ENCODE peak calls at places on chromosome 16, in seven cellular contexts. B, G, Z, V, J, E and X are unnamed samples.

GRCh38 chr16:56340864-56341365 is 84.4 kb downstream of the AMFR start:
- DNase-seq in E (no peak), V (no peak), B (no peak), J (no peak), G (no peak), Z (no peak), X (no peak)

GRCh38 chr16:68072038-68072695 is 13.0 kb upstream of the NFATC3 start:
- DNase-seq in B (no peak), J (peak; percentile 23), Z (no peak), E (no peak), G (peak; percentile 27), V (no peak), X (no peak)

GRCh38 chr16:16158082-16158658 is 65.1 kb downstream of the ABCC6 start:
- DNase-seq in B (no peak), E (no peak), V (no peak), G (no peak), Z (no peak), J (no peak), X (no peak)

GRCh38 chr16:59605706-59606105 is 871.6 kb upstream of the GOT2 start:
- DNase-seq in E (no peak), G (no peak), J (no peak), B (no peak), Z (no peak), V (no peak), X (no peak)

GRCh38 chr16:14649816-14650215 is 17.1 kb downstream of the BFAR start:
- DNase-seq in J (no peak), B (no peak), Z (no peak), E (no peak), V (no peak), G (no peak), X (no peak)

GRCh38 chr16:83005653-83006160 is 378.9 kb downstream of the CDH13 start:
- DNase-seq in V (no peak), Z (no peak), E (no peak), G (no peak), B (no peak), J (no peak), X (no peak)

GRCh38 chr16:57534881-57535658 is 1.3 kb downstream of the CCDC102A start:
- DNase-seq in G (peak; percentile 51), J (no peak), V (peak; percentile 41), B (no peak), Z (no peak), E (no peak), X (no peak)

GRCh38 chr16:22139008-22139407 is 23.3 kb upstream of the SDR42E2 start:
- DNase-seq in V (no peak), Z (no peak), E (no peak), B (no peak), G (no peak), J (no peak), X (no peak)

GRCh38 chr16:78813917-78814316 is 714.5 kb downstream of the WWOX start:
- DNase-seq in Z (no peak), V (no peak), E (no peak), G (no peak), B (no peak), J (no peak), X (no peak)

GRCh38 chr16:85422374-85423185 is 190.5 kb upstream of the GSE1 start:
- DNase-seq in B (no peak), E (no peak), J (peak; percentile 81), V (no peak), G (peak; percentile 64), Z (peak; percentile 92), X (peak; percentile 85)

GRCh38 chr16:59527206-59527997 is 793.3 kb upstream of the GOT2 start:
- DNase-seq in E (no peak), G (no peak), Z (no peak), B (no peak), V (no peak), J (no peak), X (peak; percentile 9)

GRCh38 chr16:6571044-6571443 is 761.6 kb upstream of the RBFOX1 start:
- DNase-seq in V (no peak), E (no peak), J (no peak), Z (no peak), G (peak; percentile 55), B (no peak), X (no peak)

GRCh38 chr16:48101069-48101674 is 54.6 kb downstream of the ABCC12 start:
- DNase-seq in G (no peak), E (peak; percentile 74), J (no peak), B (no peak), Z (no peak), V (no peak), X (no peak)

GRCh38 chr16:17858061-17858460 is 387.3 kb upstream of the XYLT1 start:
- DNase-seq in V (no peak), G (no peak), Z (no peak), B (no peak), E (no peak), J (no peak), X (no peak)

DNA sequence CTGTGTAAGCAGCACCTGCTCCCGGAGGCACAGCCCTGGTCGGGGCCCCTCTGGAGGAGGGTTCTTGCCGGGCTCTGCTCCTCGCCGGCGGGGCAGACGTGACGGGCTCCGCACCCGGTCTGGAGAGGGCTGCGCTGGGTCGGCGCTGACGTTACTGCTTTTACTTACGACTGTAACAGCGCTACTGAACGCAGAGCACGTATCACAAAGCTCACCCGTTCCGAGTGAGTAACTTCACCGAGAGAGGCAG is 1.3 kb upstream of the RAB40C start:
- DNase-seq in G (peak; percentile 71), Z (no peak), V (peak; percentile 58), J (peak; percentile 54), B (no peak), E (no peak), X (no peak)
- TF ChIP-seq JUND in G (no peak), Z (no peak), V (no peak), J (no peak), B (no peak), E (no peak), X (no peak)

DNA sequence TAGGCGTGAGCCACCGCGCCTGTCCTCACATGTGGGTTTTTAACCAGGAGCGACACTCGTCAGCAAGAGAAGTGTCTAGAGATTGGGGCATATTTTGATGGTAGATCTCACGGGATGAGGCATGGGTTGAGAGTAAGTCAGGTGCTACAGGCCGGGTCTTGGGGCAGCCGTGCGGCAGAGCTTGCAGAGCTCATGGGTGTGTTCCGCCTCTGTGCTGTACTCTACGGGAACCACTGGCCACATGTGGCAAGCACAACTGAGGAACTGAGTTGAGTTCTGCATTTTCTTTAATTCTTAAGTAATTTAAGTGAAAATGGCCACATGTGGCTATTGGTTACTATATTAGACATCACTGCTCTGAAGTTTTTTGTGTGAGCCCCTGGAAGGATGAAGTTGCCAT is 9.6 kb downstream of the CLUAP1 start:
- DNase-seq in Z (no peak), G (no peak), B (no peak), E (no peak), J (no peak), V (no peak), X (no peak)
- TF ChIP-seq JUND in Z (no peak), G (no peak), B (no peak), E (no peak), J (no peak), V (no peak), X (no peak)

DNA sequence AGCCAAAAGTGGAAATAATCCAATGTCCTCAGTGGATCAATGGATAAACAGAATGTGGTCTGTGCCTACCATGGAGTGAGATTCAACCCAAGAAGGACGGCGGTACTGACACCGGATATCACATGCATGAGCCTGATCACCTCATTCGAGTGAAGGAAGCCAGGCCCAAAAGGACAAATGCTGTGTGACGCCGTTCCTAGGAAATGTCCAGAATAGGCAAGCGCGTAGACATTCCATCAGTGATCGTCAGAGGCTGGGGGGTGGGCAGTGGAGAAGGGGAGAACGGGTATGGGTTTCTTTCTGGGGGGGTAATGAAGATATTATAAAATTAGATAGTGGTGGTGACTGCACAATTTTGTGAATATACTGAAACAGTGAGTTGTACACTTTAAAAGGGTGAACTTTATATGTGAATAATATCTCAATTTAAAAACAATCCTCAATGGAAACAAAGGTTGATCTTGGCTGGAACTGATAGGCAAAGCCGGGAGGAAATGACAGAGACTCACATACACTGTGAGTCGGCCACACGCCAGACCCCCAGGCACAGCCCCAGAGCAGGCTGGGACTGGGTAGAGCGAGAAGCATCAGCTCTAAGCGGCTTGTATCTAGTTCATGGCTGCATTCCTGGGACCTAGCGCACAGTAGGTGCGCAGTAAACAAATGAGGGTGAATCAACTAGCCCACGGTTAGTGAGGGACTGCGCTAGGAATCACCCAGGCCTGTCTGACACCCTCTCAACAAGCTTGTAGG is 3.5 kb downstream of the DBNDD1 start:
- DNase-seq in J (no peak), E (no peak), V (no peak), G (no peak), B (no peak), Z (no peak), X (no peak)
- TF ChIP-seq JUND in J (no peak), E (no peak), V (no peak), G (no peak), B (no peak), Z (no peak), X (no peak)

GRCh38 chr16:24525970-24526559 is 13.3 kb upstream of the RBBP6 start:
- DNase-seq in E (no peak), Z (peak; percentile 58), V (no peak), B (no peak), J (no peak), G (peak; percentile 26), X (peak; percentile 70)
- TF ChIP-seq JUND in E (no peak), Z (no peak), V (no peak), B (no peak), J (no peak), G (no peak), X (no peak)